ENCODE peak calls at places on chromosomes 2 and 18, in eight cellular contexts. N is epithelial cell of esophagus; H is dorsolateral prefrontal cortex; T is dermis blood vessel endothelial cell; V is NCI-H2107; Q is NCI-H526 treated with DMSO at 0.1 percent for 48 hours; F is hypothalamus; Y is stimulated activated CD4-positive, alpha-beta T cell treated with anti-CD3 and anti-CD28 coated beads, Interleukin-2, amount 100 ng/mL, for 4 hours. R is an unnamed sample.

GRCh38 chr2:222194669-222195068 is 104.1 kb downstream of the PAX3 start:
- DNase-seq in N (no peak), H (no peak), T (no peak), V (no peak), Q (no peak), F (no peak), Y (no peak), R (no peak)

GRCh38 chr2:10278029-10278762 is 24.5 kb upstream of the HPCAL1 start:
- DNase-seq in N (peak; percentile 27), H (peak; percentile 39), T (no peak), V (no peak), Q (no peak), F (peak; percentile 51), Y (no peak), R (no peak)

GRCh38 chr2:105873721-105874120 is 129.0 kb downstream of the NCK2 start:
- DNase-seq in N (peak; percentile 60), H (no peak), T (peak; percentile 24), V (no peak), Q (no peak), F (no peak), Y (peak; percentile 29), R (no peak)

GRCh38 chr2:191569025-191569424 is 108.9 kb upstream of the NABP1 start:
- DNase-seq in N (no peak), H (no peak), T (peak; percentile 19), V (no peak), Q (no peak), F (no peak), Y (no peak), R (no peak)

GRCh38 chr2:241900251-241901017 is 30.9 kb downstream of the RTP5 start:
- DNase-seq in N (no peak), H (no peak), T (no peak), V (no peak), Q (no peak), F (no peak), Y (no peak), R (no peak)

GRCh38 chr2:8568543-8569302 is 113.1 kb upstream of the ID2 start:
- DNase-seq in N (no peak), H (no peak), T (no peak), V (no peak), Q (no peak), F (no peak), Y (no peak), R (no peak)

GRCh38 chr2:191501390-191502168 is 176.4 kb upstream of the NABP1 start:
- DNase-seq in N (peak; percentile 56), H (no peak), T (peak; percentile 70), V (no peak), Q (peak; percentile 40), F (no peak), Y (no peak), R (no peak)

GRCh38 chr18:54720590-54720989 is 107.7 kb upstream of the RAB27B start:
- DNase-seq in N (no peak), H (no peak), T (no peak), V (no peak), Q (no peak), F (no peak), Y (no peak), R (no peak)

GRCh38 chr2:223477318-223477717 is 124.8 kb downstream of the SCG2 start:
- DNase-seq in N (peak; percentile 36), H (no peak), T (no peak), V (no peak), Q (no peak), F (no peak), Y (no peak), R (no peak)

GRCh38 chr2:55357907-55358306 is 61.7 kb downstream of the CCDC88A start:
- DNase-seq in N (peak; percentile 24), H (no peak), T (peak; percentile 2), V (no peak), Q (no peak), F (no peak), Y (no peak), R (no peak)

GRCh38 chr2:203579131-203579643 is 44.1 kb upstream of the RAPH1 start:
- DNase-seq in N (peak; percentile 99), H (no peak), T (no peak), V (no peak), Q (peak; percentile 86), F (no peak), Y (peak; percentile 1), R (no peak)

GRCh38 chr18:14074187-14074586 is 58.0 kb downstream of the ZNF519 start:
- DNase-seq in N (no peak), H (no peak), T (no peak), V (no peak), Q (no peak), F (no peak), Y (no peak), R (no peak)

GRCh38 chr2:36287363-36288275 is 68.0 kb upstream of the CRIM1 start:
- DNase-seq in N (peak; percentile 77), H (no peak), T (peak; percentile 52), V (no peak), Q (no peak), F (no peak), Y (no peak), R (no peak)

GRCh38 chr2:176826356-176826755 is 386.2 kb upstream of the HNRNPA3 start:
- DNase-seq in N (no peak), H (no peak), T (no peak), V (no peak), Q (no peak), F (no peak), Y (no peak), R (no peak)

GRCh38 chr2:154697422-154698237 is 865 bp upstream of the KCNJ3 start:
- DNase-seq in N (no peak), H (peak; percentile 63), T (no peak), V (no peak), Q (no peak), F (no peak), Y (no peak), R (no peak)

GRCh38 chr2:78780864-78781583 is 244.5 kb upstream of the REG3G start:
- DNase-seq in N (no peak), H (no peak), T (no peak), V (no peak), Q (no peak), F (no peak), Y (no peak), R (no peak)

GRCh38 chr18:35343488-35343935 is 708 bp downstream of the ZNF24 start:
- DNase-seq in N (peak; percentile 8), H (no peak), T (no peak), V (no peak), Q (no peak), F (no peak), Y (no peak), R (no peak)

GRCh38 chr18:7904529-7904928 is 337.4 kb downstream of the PTPRM start:
- DNase-seq in N (peak; percentile 65), H (no peak), T (no peak), V (no peak), Q (no peak), F (no peak), Y (no peak), R (no peak)

GRCh38 chr2:13542061-13542460 is 825.3 kb downstream of the TRIB2 start:
- DNase-seq in N (no peak), H (no peak), T (no peak), V (no peak), Q (no peak), F (no peak), Y (no peak), R (no peak)

GRCh38 chr2:196271786-196272185 is 100.4 kb upstream of the STK17B start:
- DNase-seq in N (no peak), H (no peak), T (no peak), V (no peak), Q (no peak), F (no peak), Y (no peak), R (no peak)

GRCh38 chr2:229901819-229902218 is 20.0 kb downstream of the TRIP12 start:
- DNase-seq in N (peak; percentile 63), H (no peak), T (peak; percentile 47), V (no peak), Q (no peak), F (no peak), Y (no peak), R (no peak)

GRCh38 chr2:207231962-207232361 is 66.2 kb upstream of the KLF7 start:
- DNase-seq in N (peak; percentile 49), H (no peak), T (no peak), V (no peak), Q (no peak), F (no peak), Y (no peak), R (no peak)

GRCh38 chr2:222922019-222922800 is 61.4 kb downstream of the ACSL3 start:
- DNase-seq in N (no peak), H (no peak), T (no peak), V (no peak), Q (no peak), F (no peak), Y (no peak), R (no peak)

GRCh38 chr2:96146881-96147592 is 1.8 kb upstream of the DUSP2 start:
- DNase-seq in N (no peak), H (no peak), T (no peak), V (no peak), Q (no peak), F (no peak), Y (no peak), R (no peak)

GRCh38 chr2:40282428-40282827 is 169.5 kb downstream of the SLC8A1 start:
- DNase-seq in N (no peak), H (no peak), T (no peak), V (no peak), Q (no peak), F (no peak), Y (no peak), R (no peak)

GRCh38 chr2:55616509-55617159 is 788 bp downstream of the PPP4R3B start:
- DNase-seq in N (peak; percentile 66), H (no peak), T (peak; percentile 81), V (peak; percentile 14), Q (peak; percentile 59), F (no peak), Y (no peak), R (peak; percentile 15)

GRCh38 chr2:239890347-239890746 is 134.8 kb downstream of the NDUFA10 start:
- DNase-seq in N (no peak), H (no peak), T (no peak), V (no peak), Q (no peak), F (no peak), Y (no peak), R (no peak)

GRCh38 chr18:26503382-26503781 is 45.0 kb downstream of the KCTD1 start:
- DNase-seq in N (no peak), H (no peak), T (peak; percentile 50), V (no peak), Q (no peak), F (no peak), Y (no peak), R (no peak)

R was measured in central memory CD8-positive, alpha-beta T cell.